ENCODE peak calls at places on chromosomes 5 and 9, in five cellular contexts. One of them, this sample, is unnamed.

GRCh38 chr9:133460405-133461175 is 812 bp downstream of the CACFD1 start:
- DNase-seq in Calu3: peak
- DNase-seq in progenitor cell of endocrine pancreas: peak
- DNase-seq in nephron progenitor cell: no peak
- DNase-seq in tibial artery: peak
- DNase-seq in this sample: no peak

GRCh38 chr5:16304846-16305245 is 125.3 kb upstream of the MARCHF11 start:
- DNase-seq in Calu3: no peak
- DNase-seq in progenitor cell of endocrine pancreas: no peak
- DNase-seq in nephron progenitor cell: no peak
- DNase-seq in tibial artery: no peak
- DNase-seq in this sample: no peak

GRCh38 chr5:55226027-55226933 is 835 bp downstream of the MCIDAS start:
- DNase-seq in Calu3: peak
- DNase-seq in progenitor cell of endocrine pancreas: peak
- DNase-seq in nephron progenitor cell: peak
- DNase-seq in tibial artery: no peak
- DNase-seq in this sample: peak

GRCh38 chr9:137429974-137430722 is 7.0 kb downstream of the NOXA1 start:
- DNase-seq in Calu3: no peak
- DNase-seq in progenitor cell of endocrine pancreas: no peak
- DNase-seq in nephron progenitor cell: peak
- DNase-seq in tibial artery: no peak
- DNase-seq in this sample: peak

GRCh38 chr9:89951671-89952070 is 346.9 kb downstream of the GADD45G start:
- DNase-seq in Calu3: no peak
- DNase-seq in progenitor cell of endocrine pancreas: no peak
- DNase-seq in nephron progenitor cell: no peak
- DNase-seq in tibial artery: no peak
- DNase-seq in this sample: no peak

GRCh38 chr9:111630182-111631070 is 708 bp upstream of the DNAJC25 start:
- DNase-seq in Calu3: no peak
- DNase-seq in progenitor cell of endocrine pancreas: peak
- DNase-seq in nephron progenitor cell: peak
- DNase-seq in tibial artery: no peak
- DNase-seq in this sample: no peak

GRCh38 chr9:133449760-133450159 is 10.0 kb upstream of the CACFD1 start:
- DNase-seq in Calu3: peak
- DNase-seq in progenitor cell of endocrine pancreas: no peak
- DNase-seq in nephron progenitor cell: no peak
- DNase-seq in tibial artery: no peak
- DNase-seq in this sample: no peak

GRCh38 chr5:90878549-90879196 is 320.1 kb downstream of the ADGRV1 start:
- DNase-seq in Calu3: no peak
- DNase-seq in progenitor cell of endocrine pancreas: no peak
- DNase-seq in nephron progenitor cell: no peak
- DNase-seq in tibial artery: peak
- DNase-seq in this sample: no peak

GRCh38 chr9:110997847-110998246 is 40.4 kb downstream of the LPAR1 start:
- DNase-seq in Calu3: no peak
- DNase-seq in progenitor cell of endocrine pancreas: no peak
- DNase-seq in nephron progenitor cell: no peak
- DNase-seq in tibial artery: no peak
- DNase-seq in this sample: no peak

GRCh38 chr5:127290946-127291763 is 559 bp downstream of the MEGF10 start:
- DNase-seq in Calu3: no peak
- DNase-seq in progenitor cell of endocrine pancreas: no peak
- DNase-seq in nephron progenitor cell: peak
- DNase-seq in tibial artery: no peak
- DNase-seq in this sample: no peak

GRCh38 chr5:3853366-3853765 is 257.7 kb downstream of the IRX1 start:
- DNase-seq in Calu3: no peak
- DNase-seq in progenitor cell of endocrine pancreas: no peak
- DNase-seq in nephron progenitor cell: no peak
- DNase-seq in tibial artery: no peak
- DNase-seq in this sample: no peak

GRCh38 chr5:82448374-82448773 is 170.2 kb upstream of the RPS23 start:
- DNase-seq in Calu3: no peak
- DNase-seq in progenitor cell of endocrine pancreas: no peak
- DNase-seq in nephron progenitor cell: no peak
- DNase-seq in tibial artery: no peak
- DNase-seq in this sample: no peak
- TF ChIP-seq CTCF in Calu3: no peak
- TF ChIP-seq CTCF in progenitor cell of endocrine pancreas: no peak
- TF ChIP-seq CTCF in nephron progenitor cell: no peak
- TF ChIP-seq CTCF in tibial artery: no peak
- TF ChIP-seq CTCF in this sample: no peak

DNA sequence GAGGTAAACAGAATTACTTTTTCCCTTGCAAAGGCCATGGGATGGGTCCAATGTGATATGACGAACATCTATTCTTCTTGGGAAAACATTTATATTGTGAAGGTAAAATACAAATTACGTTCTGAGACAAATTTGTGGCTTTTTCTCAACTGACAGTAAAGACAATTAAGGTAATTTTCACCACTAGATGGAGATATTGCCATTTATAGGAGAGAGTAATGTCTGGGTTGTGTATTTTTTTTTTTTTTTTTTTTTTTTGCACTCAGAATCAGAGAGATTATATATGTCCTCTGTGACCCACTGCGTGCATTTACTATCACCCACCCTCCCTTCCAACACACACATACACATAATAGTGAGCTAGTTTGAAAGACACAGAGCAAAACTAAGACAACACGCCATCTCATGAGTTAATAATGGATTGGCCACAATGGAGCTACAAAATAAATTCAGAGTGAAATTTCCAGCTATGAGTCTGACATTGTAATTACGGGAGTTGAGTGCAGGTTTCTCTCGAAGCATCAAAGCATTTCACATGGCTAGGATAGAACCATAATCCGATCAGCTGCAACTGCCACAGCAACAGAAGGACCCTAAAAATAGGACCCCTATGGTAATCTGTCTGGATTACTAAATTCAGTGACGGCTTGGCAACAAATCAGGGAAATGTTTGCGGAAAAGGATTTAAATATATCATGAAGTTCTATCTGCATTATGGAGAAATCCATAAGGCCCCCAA is 49.2 kb downstream of the ANXA1 start:
- DNase-seq in Calu3: no peak
- DNase-seq in progenitor cell of endocrine pancreas: no peak
- DNase-seq in nephron progenitor cell: no peak
- DNase-seq in tibial artery: no peak
- DNase-seq in this sample: no peak
- TF ChIP-seq CTCF in Calu3: peak
- TF ChIP-seq CTCF in progenitor cell of endocrine pancreas: peak
- TF ChIP-seq CTCF in nephron progenitor cell: peak
- TF ChIP-seq CTCF in tibial artery: peak
- TF ChIP-seq CTCF in this sample: no peak

GRCh38 chr5:98173334-98173733 is 600.1 kb upstream of the RGMB start:
- DNase-seq in Calu3: no peak
- DNase-seq in progenitor cell of endocrine pancreas: no peak
- DNase-seq in nephron progenitor cell: no peak
- DNase-seq in tibial artery: no peak
- DNase-seq in this sample: no peak
- TF ChIP-seq CTCF in Calu3: no peak
- TF ChIP-seq CTCF in progenitor cell of endocrine pancreas: no peak
- TF ChIP-seq CTCF in nephron progenitor cell: no peak
- TF ChIP-seq CTCF in tibial artery: no peak
- TF ChIP-seq CTCF in this sample: no peak

DNA sequence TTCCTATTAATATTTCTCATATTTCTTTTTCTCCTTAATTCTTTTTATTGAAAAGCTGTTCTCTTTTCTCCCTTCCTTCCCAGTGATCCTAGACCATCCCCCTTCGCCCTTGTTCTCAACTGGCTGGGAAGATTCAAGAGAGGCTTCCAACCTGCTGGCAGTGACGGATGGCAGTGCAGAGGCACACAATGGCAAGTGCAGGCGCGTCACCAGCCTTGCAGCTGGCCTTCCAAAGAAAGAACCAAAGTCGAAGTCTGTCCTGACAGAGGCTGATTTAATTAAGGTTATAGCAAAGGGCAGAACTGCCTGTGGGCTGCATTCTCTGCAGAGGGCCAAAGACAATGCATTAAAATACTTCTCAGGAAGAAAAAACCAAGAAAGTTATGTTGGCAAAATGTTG is 7.4 kb downstream of the CEMIP2 start:
- DNase-seq in Calu3: no peak
- DNase-seq in progenitor cell of endocrine pancreas: no peak
- DNase-seq in nephron progenitor cell: peak
- DNase-seq in tibial artery: no peak
- DNase-seq in this sample: no peak
- TF ChIP-seq CTCF in Calu3: no peak
- TF ChIP-seq CTCF in progenitor cell of endocrine pancreas: no peak
- TF ChIP-seq CTCF in nephron progenitor cell: no peak
- TF ChIP-seq CTCF in tibial artery: no peak
- TF ChIP-seq CTCF in this sample: no peak

GRCh38 chr9:91948423-91949292 is 1.4 kb downstream of the ROR2 start:
- DNase-seq in Calu3: peak
- DNase-seq in progenitor cell of endocrine pancreas: peak
- DNase-seq in nephron progenitor cell: peak
- DNase-seq in tibial artery: no peak
- DNase-seq in this sample: no peak
- TF ChIP-seq CTCF in Calu3: no peak
- TF ChIP-seq CTCF in progenitor cell of endocrine pancreas: peak
- TF ChIP-seq CTCF in nephron progenitor cell: peak
- TF ChIP-seq CTCF in tibial artery: no peak
- TF ChIP-seq CTCF in this sample: no peak

DNA sequence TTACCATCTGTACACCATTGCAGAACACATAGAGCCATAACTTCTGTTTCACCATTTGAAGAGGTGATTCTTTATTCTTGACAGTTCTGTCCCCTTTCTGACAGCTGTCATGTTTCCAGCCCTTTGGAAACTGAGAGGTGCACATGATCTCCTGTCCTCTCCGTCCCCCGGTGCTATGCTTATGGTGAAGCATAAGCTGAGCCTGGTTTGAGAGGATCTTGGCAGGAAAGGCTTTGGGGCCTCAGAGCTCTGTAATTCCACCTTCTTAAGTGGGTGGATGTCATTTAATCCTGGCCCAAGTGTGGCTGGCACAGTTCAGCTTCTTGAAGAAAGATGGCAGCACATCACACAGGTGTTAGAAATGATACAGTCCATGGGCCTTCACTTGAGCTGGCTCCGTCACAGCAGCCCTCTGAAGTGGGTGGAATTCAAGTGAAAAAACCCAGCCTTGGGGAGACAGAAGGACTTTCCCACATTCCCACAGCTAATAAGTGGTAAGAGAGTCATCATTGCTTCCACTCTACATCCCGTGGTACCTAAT is 30.7 kb upstream of the GRPEL2 start:
- DNase-seq in Calu3: no peak
- DNase-seq in progenitor cell of endocrine pancreas: no peak
- DNase-seq in nephron progenitor cell: no peak
- DNase-seq in tibial artery: no peak
- DNase-seq in this sample: no peak
- TF ChIP-seq CTCF in Calu3: no peak
- TF ChIP-seq CTCF in progenitor cell of endocrine pancreas: no peak
- TF ChIP-seq CTCF in nephron progenitor cell: no peak
- TF ChIP-seq CTCF in tibial artery: no peak
- TF ChIP-seq CTCF in this sample: no peak

GRCh38 chr5:157026789-157027424 is 32.0 kb downstream of the HAVCR1 start:
- DNase-seq in Calu3: peak
- DNase-seq in progenitor cell of endocrine pancreas: no peak
- DNase-seq in nephron progenitor cell: no peak
- DNase-seq in tibial artery: no peak
- DNase-seq in this sample: no peak
- TF ChIP-seq CTCF in Calu3: peak
- TF ChIP-seq CTCF in progenitor cell of endocrine pancreas: peak
- TF ChIP-seq CTCF in nephron progenitor cell: peak
- TF ChIP-seq CTCF in tibial artery: no peak
- TF ChIP-seq CTCF in this sample: no peak